ENCODE peak calls at places on chromosomes 5 and 9, in nine cellular contexts. D, H, I, V, U, Q, K, B and T are unnamed samples.

GRCh38 chr5:22754155-22754554 is 99.0 kb downstream of the CDH12 start:
- DNase-seq in D (no peak), H (no peak), I (no peak), V (no peak), U (no peak), Q (no peak), K (no peak), B (no peak), T (no peak)

GRCh38 chr5:1752881-1753280 is 46.8 kb downstream of the MRPL36 start:
- DNase-seq in D (peak; percentile 11), H (peak; percentile 28), I (no peak), V (no peak), U (no peak), Q (no peak), K (no peak), B (no peak), T (no peak)

GRCh38 chr5:133510634-133511262 is 101.6 kb downstream of the FSTL4 start:
- DNase-seq in D (no peak), H (no peak), I (no peak), V (no peak), U (no peak), Q (no peak), K (no peak), B (no peak), T (no peak)

GRCh38 chr5:7754997-7755596 is 95.8 kb downstream of the CFAP90 start:
- DNase-seq in D (no peak), H (peak; percentile 68), I (peak; percentile 8), V (no peak), U (peak; percentile 11), Q (peak; percentile 78), K (peak; percentile 28), B (peak; percentile 19), T (peak; percentile 67)

GRCh38 chr5:150649828-150650712 is 9.6 kb downstream of the SYNPO start:
- DNase-seq in D (no peak), H (no peak), I (no peak), V (no peak), U (no peak), Q (no peak), K (no peak), B (no peak), T (no peak)

GRCh38 chr9:100063185-100063584 is 35.6 kb downstream of the ERP44 start:
- DNase-seq in D (no peak), H (no peak), I (no peak), V (no peak), U (no peak), Q (no peak), K (no peak), B (no peak), T (no peak)

GRCh38 chr5:40030661-40031060 is 605.9 kb upstream of the DAB2 start:
- DNase-seq in D (no peak), H (no peak), I (no peak), V (peak; percentile 9), U (no peak), Q (no peak), K (no peak), B (no peak), T (no peak)

GRCh38 chr9:37908698-37909186 is 4.8 kb upstream of the SLC25A51 start:
- DNase-seq in D (no peak), H (no peak), I (peak; percentile 36), V (no peak), U (peak; percentile 92), Q (no peak), K (peak; percentile 68), B (peak; percentile 47), T (no peak)

GRCh38 chr9:35042081-35042604 is 30.3 kb downstream of the VCP start:
- DNase-seq in D (no peak), H (no peak), I (no peak), V (no peak), U (no peak), Q (no peak), K (peak; percentile 81), B (peak; percentile 35), T (no peak)

GRCh38 chr9:84839538-84839937 is 170.0 kb downstream of the NTRK2 start:
- DNase-seq in D (no peak), H (no peak), I (peak; percentile 30), V (peak; percentile 74), U (no peak), Q (peak; percentile 56), K (peak; percentile 67), B (peak; percentile 4), T (no peak)

DNA sequence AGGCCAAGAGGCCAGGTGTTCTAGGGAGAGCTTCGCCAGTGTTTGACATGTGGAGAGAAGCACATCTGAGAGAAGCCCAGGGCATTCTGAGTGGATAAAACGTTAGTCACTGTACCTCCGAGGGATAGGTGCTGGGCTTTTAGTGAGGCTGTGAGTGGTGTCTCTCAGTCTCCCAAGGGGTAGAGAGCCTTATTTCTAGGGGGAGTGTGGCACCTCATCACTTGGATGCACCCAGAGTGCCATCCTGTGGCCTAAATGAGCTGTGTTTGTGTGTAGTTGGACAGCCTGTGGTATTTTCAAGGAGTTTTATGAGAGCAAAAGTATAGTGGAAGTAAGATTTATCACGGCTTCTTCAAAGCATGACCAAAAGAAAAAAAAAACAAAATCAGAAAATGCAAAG is 1046.9 kb upstream of the WWC1 start:
- DNase-seq in D (no peak), H (no peak), I (peak; percentile 35), V (no peak), U (no peak), Q (peak; percentile 32), K (peak; percentile 67), B (no peak), T (peak; percentile 25)
- TF ChIP-seq CTCF in D (no peak), H (no peak), I (peak; percentile 65), V (peak; percentile 18), U (no peak), Q (peak; percentile 43), K (no peak), B (no peak), T (peak; percentile 62)

GRCh38 chr9:97502222-97502983 is 937 bp downstream of the TMOD1 start:
- DNase-seq in D (peak; percentile 52), H (peak; percentile 49), I (no peak), V (no peak), U (no peak), Q (peak; percentile 8), K (peak; percentile 30), B (no peak), T (no peak)

GRCh38 chr9:97500263-97500662 is 1.2 kb upstream of the TMOD1 start:
- DNase-seq in D (no peak), H (no peak), I (no peak), V (no peak), U (no peak), Q (no peak), K (no peak), B (no peak), T (no peak)

GRCh38 chr9:97501972-97502221 is 431 bp downstream of the TMOD1 start:
- DNase-seq in D (no peak), H (no peak), I (no peak), V (no peak), U (no peak), Q (peak; percentile 47), K (peak; percentile 28), B (no peak), T (no peak)

GRCh38 chr9:97500765-97501176 is 695 bp upstream of the TMOD1 start:
- DNase-seq in D (no peak), H (no peak), I (no peak), V (no peak), U (no peak), Q (no peak), K (no peak), B (no peak), T (no peak)

DNA sequence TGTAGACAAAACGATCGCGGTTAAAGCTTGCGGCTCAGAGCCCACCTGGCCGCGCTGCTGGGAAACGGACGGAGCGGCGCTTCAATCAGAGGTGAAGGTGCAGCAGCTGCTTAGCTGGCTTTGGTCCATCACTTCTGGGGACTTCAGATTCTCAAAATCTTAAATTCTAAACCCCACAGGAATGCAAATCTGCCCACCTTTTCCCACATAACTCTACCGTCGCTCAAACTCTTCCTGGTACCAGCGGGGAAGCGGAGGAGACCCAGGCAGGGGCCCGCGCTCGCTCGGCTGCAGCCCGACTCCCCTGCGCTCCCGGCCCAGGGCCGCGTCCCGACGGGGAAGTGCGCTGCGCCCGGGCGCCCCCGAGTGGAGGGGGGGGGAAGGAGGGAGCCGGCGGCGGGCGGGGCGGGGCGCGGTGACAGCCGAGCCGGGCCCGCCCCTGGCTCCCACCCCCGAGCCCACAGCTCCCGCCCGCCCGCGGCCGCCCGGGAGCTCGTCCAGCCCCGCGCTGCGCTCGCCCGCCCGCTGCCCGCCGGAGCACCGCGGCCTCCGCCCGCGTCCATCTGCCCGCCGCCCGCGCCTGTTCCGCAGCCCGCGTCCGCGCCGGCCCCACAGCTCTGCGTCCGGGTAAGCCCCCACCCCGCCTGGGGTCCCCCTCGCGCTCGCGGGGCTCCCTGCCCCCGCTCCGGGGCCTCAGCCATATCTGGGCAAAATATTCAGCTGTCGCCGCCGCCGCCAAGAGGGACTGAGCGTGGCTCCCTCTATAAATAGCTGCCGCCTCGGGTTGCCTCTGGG is at the start of gene TMOD1:
- DNase-seq in D (peak; percentile 81), H (peak; percentile 78), I (no peak), V (peak; percentile 6), U (peak; percentile 35), Q (peak; percentile 74), K (peak; percentile 71), B (no peak), T (no peak)
- TF ChIP-seq CTCF in D (peak; percentile 25), H (peak; percentile 17), I (no peak), V (no peak), U (peak; percentile 50), Q (no peak), K (no peak), B (no peak), T (no peak)

DNA sequence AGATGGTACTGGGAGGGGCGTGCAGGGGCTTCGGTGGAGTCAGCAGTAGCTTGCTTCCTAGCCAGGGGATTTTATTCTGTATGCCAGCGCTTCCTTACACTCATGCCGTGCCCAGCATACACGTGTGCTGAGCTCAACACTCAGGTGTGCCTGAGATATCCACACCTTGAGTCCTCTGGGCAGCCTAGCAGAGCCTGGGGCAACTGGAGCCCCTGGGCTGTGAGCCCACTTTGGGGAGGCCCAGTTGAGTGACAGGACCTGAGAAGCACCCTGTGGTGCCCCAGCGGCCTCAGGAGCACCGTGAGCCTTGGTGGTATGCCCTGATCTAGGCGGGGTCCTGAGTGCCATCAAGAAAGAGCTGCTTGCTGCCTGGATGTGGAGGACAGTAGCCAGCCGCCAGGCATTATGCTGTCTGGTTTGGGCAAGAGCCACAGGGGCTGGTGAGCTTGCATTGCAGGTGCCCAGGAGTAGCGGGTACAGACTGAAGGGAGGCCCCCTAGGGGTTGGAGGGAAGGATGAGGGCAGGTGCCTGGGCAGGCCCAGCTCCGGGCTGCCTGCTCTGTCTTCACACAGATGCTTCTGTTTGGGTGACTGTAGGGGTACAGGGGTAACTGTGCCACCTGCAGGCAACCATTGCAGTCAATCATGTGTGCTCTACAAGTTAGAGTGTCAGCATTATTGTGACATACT is 42.9 kb downstream of the BNIP1 start:
- DNase-seq in D (no peak), H (no peak), I (no peak), V (no peak), U (peak; percentile 15), Q (no peak), K (no peak), B (no peak), T (no peak)
- TF ChIP-seq CTCF in D (no peak), H (no peak), I (peak; percentile 16), V (no peak), U (peak; percentile 48), Q (no peak), K (no peak), B (no peak), T (no peak)

DNA sequence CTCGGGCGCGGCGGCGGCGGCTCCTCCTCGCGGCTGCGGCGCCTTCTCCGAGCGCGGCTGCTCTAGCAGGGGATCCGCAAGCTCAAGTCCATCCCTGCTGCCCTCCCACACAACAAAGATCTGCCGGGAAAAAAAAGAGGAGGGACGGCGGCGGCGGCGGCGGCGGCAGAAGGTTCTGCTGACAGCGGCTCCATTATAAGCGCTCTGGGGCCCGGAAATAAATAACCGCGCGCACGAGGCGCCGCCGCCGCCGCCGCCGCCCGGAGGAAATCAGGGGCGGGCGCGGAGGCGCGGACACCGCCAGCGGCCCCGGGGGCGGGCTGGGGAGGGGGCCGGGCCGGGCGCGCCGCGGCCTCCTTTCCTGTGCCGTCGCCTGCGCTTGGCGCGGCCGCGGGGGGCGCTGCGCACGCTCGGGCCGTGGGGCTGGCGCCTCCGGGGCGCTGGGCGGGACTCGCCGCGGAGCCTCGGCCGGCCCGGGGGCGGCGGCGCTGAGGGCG is at the start of gene ANKH:
- DNase-seq in D (peak; percentile 88), H (peak; percentile 85), I (peak; percentile 68), V (peak; percentile 59), U (peak; percentile 51), Q (peak; percentile 84), K (peak; percentile 93), B (peak; percentile 65), T (peak; percentile 70)
- TF ChIP-seq CTCF in D (no peak), H (no peak), I (peak; percentile 39), V (no peak), U (no peak), Q (no peak), K (no peak), B (peak; percentile 38), T (peak; percentile 7)